ENCODE peak calls at places on chromosomes 7 and 10, in five cellular contexts. B, F, H, Z and C are unnamed samples. For H3K36me3 and H3K4me1, the result is how much of the 10 kb centered on the place peaks cover.

GRCh38 chr10:117222552-117223412 is 18.1 kb upstream of the SLC18A2 start:
- DNase-seq in B (no peak), F (no peak), H (no peak), Z (no peak), C (no peak)

GRCh38 chr7:95190515-95190914 is 133.8 kb downstream of the PON1 start:
- DNase-seq in F (peak), B (no peak), Z (no peak), H (no peak), C (no peak)

GRCh38 chr10:59513558-59513957 is 151.2 kb upstream of the FAM13C start:
- DNase-seq in Z (no peak), B (no peak), H (no peak), F (peak), C (peak)

GRCh38 chr7:49773082-49773938 is at the start of gene VWC2:
- DNase-seq in B (no peak), H (no peak), Z (no peak), F (no peak), C (no peak)

GRCh38 chr10:104197364-104197763 is 34.8 kb downstream of the CFAP43 start:
- DNase-seq in H (peak), Z (no peak), B (no peak), F (no peak), C (no peak)

GRCh38 chr7:92636018-92636560 is 45.9 kb upstream of the FAM133B start:
- DNase-seq in F (peak), B (no peak), Z (no peak), H (no peak), C (no peak)

GRCh38 chr10:103835121-103836045 is 20.0 kb downstream of the SH3PXD2A start:
- DNase-seq in Z (no peak), F (peak), H (no peak), B (no peak), C (no peak)

GRCh38 chr7:143936087-143937009 is 1.3 kb downstream of the OR2F2 start:
- DNase-seq in Z (no peak), B (no peak), H (no peak), F (peak), C (no peak)

GRCh38 chr10:10515479-10516204 is 502.0 kb upstream of the CELF2 start:
- DNase-seq in H (no peak), F (peak), Z (no peak), B (no peak), C (no peak)

GRCh38 chr10:17257466-17258321 is 29.7 kb downstream of the VIM start:
- DNase-seq in F (peak), B (no peak), H (peak), Z (no peak), C (peak)

DNA sequence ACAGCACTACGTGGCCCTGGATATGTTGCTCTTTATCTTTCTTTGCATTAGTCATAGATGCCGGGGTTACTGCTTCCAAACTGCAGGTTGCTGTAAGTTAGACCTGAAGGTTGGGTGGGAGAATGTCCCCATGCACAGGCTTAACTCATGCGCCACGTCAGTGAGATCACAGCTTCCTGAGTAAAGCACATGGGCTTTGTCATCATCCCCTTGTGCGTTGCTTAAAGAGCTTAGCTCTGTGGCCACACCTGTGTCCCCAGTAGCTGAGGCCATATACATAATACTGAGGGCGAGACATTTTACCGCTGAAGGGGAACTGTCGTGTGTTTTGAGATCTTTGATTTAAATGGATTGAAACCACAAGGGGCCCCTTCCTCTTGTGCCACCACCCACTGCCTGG is 45.8 kb upstream of the BTBD16 start:
- DNase-seq in B (no peak), H (no peak), F (no peak), Z (no peak), C (no peak)
- H3K36me3 ChIP-seq in B (under half), H (under half), F (under half), Z (under half), C (under half)

GRCh38 chr10:80473692-80474596 is 19.8 kb downstream of the TSPAN14 start:
- DNase-seq in B (no peak), F (peak), H (no peak), Z (no peak), C (no peak)
- H3K4me1 ChIP-seq in B (under half), F (under half), H (half or more), Z (under half), C (under half)

DNA sequence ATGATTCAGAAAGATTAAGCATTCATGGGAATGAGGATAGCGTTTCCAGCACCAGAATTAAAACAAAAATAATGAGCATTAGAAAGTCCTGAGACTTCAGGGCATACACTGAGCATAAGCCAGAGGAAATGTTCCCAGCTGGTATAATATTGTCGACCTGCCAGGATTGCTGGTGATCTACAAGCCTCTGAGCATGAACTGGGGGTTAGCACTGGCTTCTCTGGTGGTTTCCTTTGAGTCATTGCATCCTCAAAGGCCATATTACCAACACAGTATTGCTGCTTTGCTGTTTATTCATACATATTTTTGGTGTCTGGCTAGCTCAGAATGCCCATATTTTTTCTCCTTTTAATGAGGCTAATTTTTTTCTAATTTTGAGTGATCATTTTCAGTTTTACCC is 10.6 kb upstream of the ATRNL1 start:
- DNase-seq in B (no peak), H (no peak), F (peak), Z (no peak), C (no peak)
- H3K36me3 ChIP-seq in B (under half), H (under half), F (under half), Z (under half), C (under half)

GRCh38 chr7:101722247-101722646 is 93.2 kb upstream of the MYL10 start:
- DNase-seq in H (no peak), Z (no peak), F (no peak), B (no peak), C (no peak)
- H3K4me1 ChIP-seq in H (under half), Z (under half), F (under half), B (under half), C (under half)